ENCODE peak calls at places on chromosome 21, in ten cellular contexts. H is neuronal stem cell, Z is PC-9, N is body of pancreas, J is heart right ventricle, K is esophagus squamous epithelium, V is heart left ventricle, M is cardiac muscle cell, O is small intestine, G is mammary epithelial cell. S is an unnamed sample. For H3K4me1 and H3K9me3, the result is how much of the 10 kb centered on the place peaks cover.

GRCh38 chr21:29749957-29750356 is 189.8 kb downstream of the GRIK1 start:
- DNase-seq in H (no peak), Z (no peak), N (no peak), J (no peak), K (no peak), V (no peak), M (no peak), O (no peak), G (no peak), S (no peak)

GRCh38 chr21:40631201-40631600 is 215.8 kb downstream of the DSCAM start:
- DNase-seq in H (no peak), Z (no peak), N (no peak), J (no peak), K (no peak), V (no peak), M (no peak), O (no peak), G (peak), S (no peak)

GRCh38 chr21:40186036-40186435 is 318.8 kb downstream of the PCP4 start:
- DNase-seq in H (no peak), Z (no peak), N (no peak), J (no peak), K (no peak), V (no peak), M (no peak), O (no peak), G (no peak), S (no peak)

GRCh38 chr21:31752352-31752751 is 20.4 kb upstream of the SCAF4 start:
- DNase-seq in H (no peak), Z (peak), N (no peak), J (no peak), K (no peak), V (no peak), M (no peak), O (no peak), G (peak), S (no peak)

GRCh38 chr21:15130751-15131150 is 66.0 kb upstream of the NRIP1 start:
- DNase-seq in H (no peak), Z (no peak), N (no peak), J (no peak), K (no peak), V (no peak), M (no peak), O (no peak), G (peak), S (no peak)

GRCh38 chr21:30251781-30252180 is 31.0 kb downstream of the KRTAP24-1 start:
- DNase-seq in H (no peak), Z (no peak), N (no peak), J (no peak), K (no peak), V (no peak), M (no peak), O (no peak), G (peak), S (no peak)

GRCh38 chr21:28283652-28284490 is 708.8 kb downstream of the LTN1 start:
- DNase-seq in H (no peak), Z (no peak), N (no peak), J (no peak), K (no peak), V (no peak), M (peak), O (peak), G (no peak), S (peak)

GRCh38 chr21:14542638-14543037 is 3.5 kb downstream of the SAMSN1 start:
- DNase-seq in H (no peak), Z (no peak), N (no peak), J (no peak), K (no peak), V (no peak), M (no peak), O (no peak), G (no peak), S (no peak)

GRCh38 chr21:15543473-15543872 is 186.3 kb upstream of the USP25 start:
- DNase-seq in H (no peak), Z (no peak), N (no peak), J (no peak), K (no peak), V (no peak), M (peak), O (no peak), G (peak), S (no peak)

GRCh38 chr21:33123396-33124120 is 53.6 kb downstream of the OLIG1 start:
- DNase-seq in H (no peak), Z (no peak), N (no peak), J (no peak), K (no peak), V (no peak), M (no peak), O (peak), G (no peak), S (no peak)

GRCh38 chr21:32705139-32705538 is 22.7 kb downstream of the SYNJ1 start:
- DNase-seq in H (no peak), Z (no peak), N (no peak), J (no peak), K (no peak), V (no peak), M (peak), O (no peak), G (no peak), S (no peak)

GRCh38 chr21:16181024-16181423 is 451.2 kb downstream of the USP25 start:
- DNase-seq in H (no peak), Z (no peak), N (no peak), J (no peak), K (no peak), V (no peak), M (peak), O (no peak), G (no peak), S (no peak)

GRCh38 chr21:44969066-44969649 is 29.3 kb downstream of the SLX9 start:
- DNase-seq in H (no peak), Z (no peak), N (no peak), J (no peak), K (no peak), V (no peak), M (no peak), O (no peak), G (no peak), S (no peak)
- H3K4me1 ChIP-seq in H (under half), Z (under half), N (under half), J (under half), K (under half), V (half or more), M (under half), O (under half), G (half or more), S (under half)

DNA sequence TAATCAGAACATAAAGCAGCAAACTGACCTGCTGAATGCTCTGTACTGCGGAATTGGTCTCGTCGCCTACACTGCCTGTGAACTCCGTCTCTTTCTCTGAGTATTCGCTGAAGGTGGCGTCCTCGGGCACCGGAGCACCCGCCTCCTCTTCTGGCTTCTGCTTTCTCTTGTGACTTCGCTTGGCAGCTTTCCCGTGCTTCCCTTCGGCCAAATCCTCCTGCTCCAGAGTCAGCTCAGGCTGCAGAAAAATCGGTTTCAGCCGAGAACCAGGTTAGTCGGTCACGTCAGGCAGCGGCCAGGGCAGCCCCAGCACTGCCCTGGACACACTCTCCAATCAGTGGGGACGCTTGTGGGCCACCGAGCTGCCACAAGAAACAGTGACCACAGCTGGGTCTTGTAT is 35.8 kb upstream of the RIPK4 start:
- DNase-seq in H (no peak), Z (no peak), N (no peak), J (peak), K (no peak), V (peak), M (peak), O (no peak), G (peak), S (no peak)
- H3K4me3 ChIP-seq in H (no peak), Z (no peak), N (no peak), J (no peak), K (no peak), V (no peak), M (no peak), O (no peak), G (no peak), S (no peak)

DNA sequence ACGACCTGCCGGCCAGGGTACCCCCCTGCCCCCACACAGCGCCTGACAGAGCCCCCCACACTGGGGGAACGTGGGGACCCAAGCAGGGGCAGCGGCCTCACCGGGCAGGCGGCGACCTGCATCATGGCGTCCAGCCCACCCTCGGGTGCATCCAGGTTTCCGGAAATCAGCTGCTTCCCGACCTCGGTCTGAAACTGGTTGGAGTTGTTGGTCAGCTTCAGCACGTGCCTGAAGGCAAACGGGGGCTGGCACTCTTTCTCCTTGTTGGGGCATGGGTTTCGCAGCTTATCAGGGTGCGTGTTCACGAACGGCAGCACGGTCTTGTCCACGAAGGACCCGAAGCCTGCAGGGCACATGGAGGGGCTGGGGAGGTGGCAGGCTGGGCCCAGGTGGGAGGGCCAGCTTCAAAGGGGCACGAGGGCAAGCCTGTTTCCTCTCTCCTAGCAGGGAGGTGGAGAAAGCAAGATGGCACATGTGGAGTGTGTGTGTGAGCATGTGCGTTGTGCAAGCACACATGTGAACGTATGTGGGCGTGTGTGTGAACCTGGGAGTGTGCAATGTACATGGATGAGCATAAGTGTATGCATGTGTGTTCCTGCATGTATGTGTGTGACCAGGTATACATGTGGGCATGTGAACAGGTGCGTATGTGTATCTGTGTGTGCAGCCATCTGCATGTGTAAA is 19.2 kb downstream of the ITGB2 start:
- DNase-seq in H (no peak), Z (no peak), N (no peak), J (no peak), K (no peak), V (no peak), M (no peak), O (no peak), G (no peak), S (no peak)
- H3K9me3 ChIP-seq in H (under half), Z (under half), N (under half), J (under half), K (under half), V (under half), M (under half), O (under half), G (under half), S (under half)

DNA sequence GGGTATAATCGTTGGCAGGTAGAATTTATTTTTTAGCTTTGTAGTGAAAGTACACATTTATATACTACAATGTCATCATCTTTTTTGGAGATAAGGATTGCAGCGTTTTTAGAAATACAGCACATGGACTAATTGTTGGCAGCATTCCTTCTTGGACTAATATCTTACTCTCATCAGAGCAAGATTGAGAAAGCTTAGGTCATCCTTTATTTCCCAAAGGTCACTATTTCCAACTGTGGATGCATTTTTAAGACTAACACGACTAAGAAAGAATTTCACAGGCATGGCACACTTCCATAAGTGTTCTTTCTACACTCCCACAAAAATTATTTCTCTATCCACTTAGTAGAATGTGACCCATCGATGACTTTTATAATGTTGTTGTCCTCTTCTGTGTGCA is 732.3 kb downstream of the NCAM2 start:
- DNase-seq in H (no peak), Z (no peak), N (no peak), J (no peak), K (no peak), V (no peak), M (peak), O (no peak), G (no peak), S (no peak)
- H3K4me1 ChIP-seq in H (under half), Z (under half), N (under half), J (under half), K (under half), V (under half), M (under half), O (under half), G (under half), S (under half)

DNA sequence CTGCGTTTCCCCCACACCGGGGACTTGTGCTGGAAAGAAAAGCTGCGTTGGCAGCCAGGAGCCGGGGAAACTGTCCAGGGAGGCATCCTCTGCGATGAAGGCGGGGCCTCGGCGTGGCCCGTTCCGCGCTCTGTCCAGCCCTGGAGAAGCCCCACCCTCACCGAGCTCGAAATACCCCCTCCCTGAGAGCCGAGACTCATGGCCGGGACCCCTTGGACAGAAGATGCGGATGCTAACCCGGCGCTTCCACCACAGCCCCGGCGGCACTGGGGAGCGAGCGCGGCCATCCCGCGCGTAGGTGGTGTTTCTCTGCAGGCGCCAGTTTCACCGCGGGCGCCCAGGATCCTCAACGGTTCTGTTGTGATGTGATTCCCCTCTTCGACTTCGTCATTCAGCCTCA is 31.6 kb downstream of the PDE9A start:
- DNase-seq in H (no peak), Z (no peak), N (no peak), J (no peak), K (no peak), V (no peak), M (no peak), O (no peak), G (no peak), S (no peak)
- H3K4me3 ChIP-seq in H (no peak), Z (no peak), N (no peak), J (no peak), K (no peak), V (no peak), M (no peak), O (no peak), G (no peak), S (no peak)

DNA sequence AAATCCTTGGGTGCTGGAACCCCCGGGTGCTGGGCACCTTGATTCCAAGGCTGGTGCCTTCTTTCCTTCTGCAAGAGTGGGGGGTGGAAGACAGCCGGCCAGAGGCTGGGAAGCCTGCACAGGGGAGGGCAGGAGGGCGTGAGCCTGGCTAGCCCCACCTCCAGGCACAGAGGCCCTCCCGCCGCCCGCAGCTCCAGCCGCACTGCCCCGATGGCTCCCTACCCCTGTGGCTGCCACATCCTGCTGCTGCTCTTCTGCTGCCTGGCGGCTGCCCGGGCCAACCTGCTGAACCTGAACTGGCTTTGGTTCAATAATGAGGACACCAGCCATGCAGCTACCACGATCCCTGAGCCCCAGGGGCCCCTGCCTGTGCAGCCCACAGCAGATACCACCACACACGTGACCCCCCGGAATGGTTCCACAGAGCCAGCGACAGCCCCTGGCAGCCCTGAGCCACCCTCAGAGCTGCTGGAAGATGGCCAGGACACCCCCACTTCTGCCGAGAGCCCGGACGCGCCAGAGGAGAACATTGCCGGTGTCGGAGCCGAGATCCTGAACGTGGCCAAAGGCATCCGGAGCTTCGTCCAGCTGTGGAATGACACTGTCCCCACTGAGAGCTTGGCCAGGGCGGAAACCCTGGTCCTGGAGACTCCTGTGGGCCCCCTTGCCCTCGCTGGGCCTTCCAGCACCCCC is 50.5 kb downstream of the COL18A1 start:
- DNase-seq in H (no peak), Z (no peak), N (no peak), J (peak), K (no peak), V (no peak), M (peak), O (no peak), G (peak), S (no peak)
- H3K9me3 ChIP-seq in H (under half), Z (under half), N (under half), J (under half), K (under half), V (under half), M (under half), O (under half), G (under half), S (under half)

GRCh38 chr21:34827445-34828235 is 158.8 kb downstream of the CLIC6 start:
- DNase-seq in H (no peak), Z (no peak), N (no peak), J (no peak), K (no peak), V (no peak), M (no peak), O (no peak), G (no peak), S (no peak)

GRCh38 chr21:34830386-34831140 is 161.8 kb downstream of the CLIC6 start:
- DNase-seq in H (no peak), Z (no peak), N (no peak), J (no peak), K (no peak), V (no peak), M (peak), O (no peak), G (no peak), S (no peak)

GRCh38 chr21:34825101-34825500 is 156.3 kb downstream of the CLIC6 start:
- DNase-seq in H (no peak), Z (no peak), N (no peak), J (no peak), K (no peak), V (no peak), M (no peak), O (no peak), G (no peak), S (no peak)

GRCh38 chr21:34824314-34824713 is 155.5 kb downstream of the CLIC6 start:
- DNase-seq in H (no peak), Z (no peak), N (no peak), J (no peak), K (no peak), V (no peak), M (no peak), O (no peak), G (no peak), S (no peak)

DNA sequence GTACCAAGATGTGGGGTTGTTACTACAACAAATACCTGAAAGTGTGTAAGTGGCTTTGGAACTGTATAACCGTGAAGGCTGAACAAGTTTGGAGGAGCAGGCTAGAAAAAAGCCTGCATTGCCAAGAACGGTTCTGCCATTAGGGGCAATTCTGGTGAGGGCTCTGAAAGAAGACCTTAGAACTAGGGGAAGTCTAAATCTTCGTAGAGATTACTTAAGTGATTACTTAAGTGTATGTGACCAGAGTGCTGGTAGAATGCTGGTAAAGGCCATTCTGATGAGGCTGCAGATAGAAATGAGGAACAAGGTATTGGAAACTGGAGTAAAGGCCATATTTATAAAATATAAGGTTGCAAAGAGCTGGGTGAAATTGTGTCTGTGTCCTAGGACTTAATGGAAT is 158.0 kb downstream of the CLIC6 start:
- DNase-seq in H (no peak), Z (no peak), N (no peak), J (no peak), K (no peak), V (no peak), M (no peak), O (no peak), G (no peak), S (no peak)
- H3K4me1 ChIP-seq in H (under half), Z (under half), N (under half), J (under half), K (under half), V (under half), M (under half), O (under half), G (under half), S (under half)

GRCh38 chr21:38759286-38759872 is 46.4 kb upstream of the ETS2 start:
- DNase-seq in H (no peak), Z (no peak), N (no peak), J (no peak), K (no peak), V (no peak), M (peak), O (no peak), G (no peak), S (no peak)

GRCh38 chr21:38753114-38754100 is 52.3 kb upstream of the ETS2 start:
- DNase-seq in H (no peak), Z (no peak), N (no peak), J (no peak), K (no peak), V (no peak), M (no peak), O (no peak), G (no peak), S (no peak)

GRCh38 chr21:38758815-38759214 is 46.9 kb upstream of the ETS2 start:
- DNase-seq in H (no peak), Z (no peak), N (no peak), J (no peak), K (no peak), V (no peak), M (peak), O (no peak), G (no peak), S (no peak)

GRCh38 chr21:38760017-38760761 is 45.5 kb upstream of the ETS2 start:
- DNase-seq in H (no peak), Z (no peak), N (no peak), J (no peak), K (no peak), V (no peak), M (peak), O (no peak), G (no peak), S (no peak)

DNA sequence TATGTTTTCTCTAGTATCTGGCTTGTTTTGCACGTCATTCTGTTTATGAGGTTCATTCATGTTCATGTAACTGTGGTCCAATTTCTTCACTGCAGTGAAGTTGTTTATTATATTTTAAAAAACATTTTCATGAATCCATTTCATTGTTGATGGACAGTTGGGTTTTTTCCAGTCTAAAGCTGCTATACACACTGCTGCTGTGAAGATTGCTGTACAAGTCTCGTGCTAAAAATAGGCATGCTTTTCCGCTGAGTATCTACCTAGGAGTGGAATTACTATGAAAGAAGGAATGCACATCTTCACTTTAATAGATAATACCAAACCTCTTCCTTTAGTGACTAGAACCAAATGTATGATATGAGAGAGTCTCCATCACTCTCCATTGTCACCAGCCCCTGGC is 49.0 kb upstream of the ETS2 start:
- DNase-seq in H (no peak), Z (no peak), N (no peak), J (no peak), K (no peak), V (no peak), M (peak), O (no peak), G (peak), S (no peak)
- H3K4me3 ChIP-seq in H (no peak), Z (no peak), N (no peak), J (no peak), K (no peak), V (no peak), M (no peak), O (no peak), G (no peak), S (no peak)

GRCh38 chr21:26781331-26781730 is 63.9 kb downstream of the ADAMTS1 start:
- DNase-seq in H (no peak), Z (no peak), N (no peak), J (no peak), K (no peak), V (no peak), M (no peak), O (no peak), G (no peak), S (no peak)
- H3K9me3 ChIP-seq in H (under half), Z (under half), N (under half), J (under half), K (under half), V (under half), M (under half), O (under half), G (under half), S (under half)